ENCODE peak calls at places on chromosomes 11 and 22, in seven cellular contexts. L is T-cell; W is EL; A is cardiac fibroblast; P is activated CD4-positive, alpha-beta T cell treated with anti-CD3 and anti-CD28 coated beads, Interleukin-2, amount 10 ng/mL, durations not matched to agents 7 days and 5 days; K is astrocyte of the cerebellum; G is activated gamma-delta T cell. V is an unnamed sample.

GRCh38 chr11:44575288-44575672 is 9.8 kb downstream of the CD82 start:
- DNase-seq in L (no peak), W (peak; percentile 79), A (no peak), P (no peak), K (no peak), G (no peak), V (no peak)

GRCh38 chr11:8087756-8088155 is 6.7 kb downstream of the TUB start:
- DNase-seq in L (no peak), W (no peak), A (no peak), P (no peak), K (no peak), G (no peak), V (no peak)

GRCh38 chr11:35662061-35662648 is 420 bp upstream of the TRIM44 start:
- DNase-seq in L (no peak), W (no peak), A (no peak), P (peak; percentile 11), K (no peak), G (no peak), V (peak; percentile 68)

GRCh38 chr11:119942021-119942420 is 195.9 kb downstream of the TRIM29 start:
- DNase-seq in L (no peak), W (no peak), A (no peak), P (no peak), K (no peak), G (no peak), V (no peak)

GRCh38 chr11:6757373-6757967 is 14.3 kb downstream of the OR2AG2 start:
- DNase-seq in L (peak; percentile 38), W (peak; percentile 53), A (peak; percentile 78), P (peak; percentile 71), K (peak; percentile 37), G (no peak), V (peak; percentile 50)

GRCh38 chr11:44760477-44760872 is 33.7 kb downstream of the TSPAN18 start:
- DNase-seq in L (no peak), W (no peak), A (no peak), P (no peak), K (no peak), G (no peak), V (no peak)

GRCh38 chr11:6655020-6655789 is 404 bp downstream of the DCHS1 start:
- DNase-seq in L (no peak), W (peak; percentile 13), A (no peak), P (no peak), K (no peak), G (no peak), V (peak; percentile 22)

GRCh38 chr11:76013526-76013925 is 192.8 kb downstream of the WNT11 start:
- DNase-seq in L (no peak), W (no peak), A (no peak), P (no peak), K (no peak), G (no peak), V (no peak)

GRCh38 chr11:1103401-1104360 is 29.0 kb downstream of the MUC2 start:
- DNase-seq in L (no peak), W (no peak), A (no peak), P (no peak), K (no peak), G (no peak), V (no peak)

GRCh38 chr11:111417766-111418435 is 38.8 kb upstream of the POU2AF1 start:
- DNase-seq in L (no peak), W (peak; percentile 10), A (peak; percentile 39), P (no peak), K (peak; percentile 76), G (no peak), V (no peak)

GRCh38 chr22:20237480-20238440 is 30.4 kb downstream of the RTN4R start:
- DNase-seq in L (peak; percentile 42), W (no peak), A (no peak), P (peak; percentile 54), K (no peak), G (peak; percentile 62), V (no peak)

GRCh38 chr11:119902656-119903181 is 173.7 kb upstream of the NECTIN1 start:
- DNase-seq in L (no peak), W (no peak), A (no peak), P (no peak), K (no peak), G (no peak), V (peak; percentile 18)

GRCh38 chr11:128457874-128458273 is 129.5 kb downstream of the ETS1 start:
- DNase-seq in L (no peak), W (no peak), A (no peak), P (no peak), K (peak; percentile 59), G (no peak), V (no peak)

GRCh38 chr11:115530752-115531151 is 26.5 kb upstream of the CADM1 start:
- DNase-seq in L (no peak), W (no peak), A (no peak), P (no peak), K (no peak), G (no peak), V (no peak)

GRCh38 chr11:20156280-20156875 is 3.9 kb downstream of the DBX1 start:
- DNase-seq in L (no peak), W (no peak), A (no peak), P (peak; percentile 36), K (no peak), G (no peak), V (no peak)

GRCh38 chr11:79937935-79938334 is 497.1 kb upstream of the TENM4 start:
- DNase-seq in L (no peak), W (no peak), A (no peak), P (no peak), K (no peak), G (no peak), V (no peak)

GRCh38 chr11:128814856-128815705 is 52.0 kb downstream of the KCNJ1 start:
- DNase-seq in L (no peak), W (peak; percentile 93), A (peak; percentile 88), P (no peak), K (peak; percentile 39), G (no peak), V (no peak)

GRCh38 chr11:45097721-45098493 is 48.5 kb upstream of the PRDM11 start:
- DNase-seq in L (no peak), W (peak; percentile 39), A (peak; percentile 87), P (peak; percentile 65), K (peak; percentile 27), G (no peak), V (no peak)

GRCh38 chr11:61507962-61508824 is at the start of gene LRRC10B:
- DNase-seq in L (no peak), W (peak; percentile 21), A (no peak), P (peak; percentile 38), K (no peak), G (peak; percentile 22), V (peak; percentile 87)

GRCh38 chr11:44309483-44310197 is at the start of gene ALX4:
- DNase-seq in L (no peak), W (peak; percentile 66), A (no peak), P (no peak), K (no peak), G (no peak), V (no peak)

GRCh38 chr22:43891360-43892182 is at the start of gene PNPLA5:
- DNase-seq in L (no peak), W (no peak), A (no peak), P (no peak), K (no peak), G (no peak), V (peak; percentile 14)

GRCh38 chr11:1336836-1337646 is 27.6 kb upstream of the TOLLIP start:
- DNase-seq in L (peak; percentile 19), W (peak; percentile 10), A (no peak), P (peak; percentile 17), K (no peak), G (peak; percentile 45), V (peak; percentile 30)

GRCh38 chr11:19711911-19712280 is 741 bp upstream of the NAV2 start:
- DNase-seq in L (no peak), W (no peak), A (no peak), P (no peak), K (no peak), G (no peak), V (no peak)

GRCh38 chr11:38416141-38416540 is 1818.1 kb upstream of the RAG2 start:
- DNase-seq in L (no peak), W (no peak), A (peak; percentile 30), P (no peak), K (peak; percentile 12), G (no peak), V (no peak)

GRCh38 chr22:22520020-22520656 is at the start of gene ZNF280A:
- DNase-seq in L (no peak), W (no peak), A (peak; percentile 54), P (no peak), K (no peak), G (no peak), V (no peak)

GRCh38 chr11:30426781-30427180 is 103.9 kb downstream of the ARL14EP start:
- DNase-seq in L (no peak), W (no peak), A (no peak), P (no peak), K (no peak), G (no peak), V (no peak)

GRCh38 chr11:133163463-133164419 is 368.6 kb downstream of the OPCML start:
- DNase-seq in L (no peak), W (peak; percentile 40), A (peak; percentile 53), P (peak; percentile 27), K (peak; percentile 15), G (no peak), V (peak; percentile 67)

GRCh38 chr11:123158609-123159008 is 36.4 kb downstream of the CLMP start:
- DNase-seq in L (no peak), W (no peak), A (no peak), P (no peak), K (no peak), G (no peak), V (no peak)

GRCh38 chr22:37259540-37260029 is 15.5 kb upstream of the RAC2 start:
- DNase-seq in L (no peak), W (peak; percentile 64), A (peak; percentile 70), P (no peak), K (no peak), G (no peak), V (no peak)

GRCh38 chr11:123535401-123535800 is 105.3 kb downstream of the GRAMD1B start:
- DNase-seq in L (no peak), W (no peak), A (no peak), P (no peak), K (no peak), G (no peak), V (no peak)

GRCh38 chr22:40534379-40535188 is 101.9 kb downstream of the MRTFA start:
- DNase-seq in L (no peak), W (peak; percentile 72), A (peak; percentile 57), P (no peak), K (no peak), G (no peak), V (no peak)

GRCh38 chr22:46829140-46829891 is 66.9 kb downstream of the TBC1D22A start:
- DNase-seq in L (no peak), W (peak; percentile 93), A (peak; percentile 89), P (no peak), K (peak; percentile 91), G (no peak), V (no peak)